ENCODE peak calls at places on chromosomes 5 and 9, in nine cellular contexts. One of them, this sample, is unnamed.

GRCh38 chr9:125829743-125830142 is 82.6 kb downstream of the PBX3 start:
- DNase-seq in stomach: peak; percentile 35
- DNase-seq in AG04450: no peak
- DNase-seq in T-helper 17 cell: peak; percentile 11
- DNase-seq in activated CD4-positive, alpha-beta T cell treated with anti-CD3 and anti-CD28 coated beads, Interleukin-2, amount 10 ng/mL, durations not matched to agents 7 days and 5 days: peak; percentile 57
- DNase-seq in activated CD8-positive, alpha-beta memory T cell treated with anti-CD3 and anti-CD28 coated beads for 4 hours: peak; percentile 14
- DNase-seq in stimulated activated CD8-positive, alpha-beta memory T cell treated with anti-CD3 and anti-CD28 coated beads, Interleukin-4, amount 100 ng/mL, for 4 hours: peak; percentile 16
- DNase-seq in NAMALWA: peak; percentile 71
- DNase-seq in NCI-H1092 treated with DMSO at 0.1 percent for 48 hours: no peak
- DNase-seq in this sample: no peak

GRCh38 chr5:76402251-76402879 is 720 bp upstream of the IQGAP2 start:
- DNase-seq in NCI-H1092 treated with DMSO at 0.1 percent for 48 hours: no peak
- DNase-seq in NAMALWA: peak; percentile 80
- DNase-seq in activated CD8-positive, alpha-beta memory T cell treated with anti-CD3 and anti-CD28 coated beads for 4 hours: peak; percentile 36
- DNase-seq in T-helper 17 cell: peak; percentile 63
- DNase-seq in AG04450: no peak
- DNase-seq in stomach: peak; percentile 64
- DNase-seq in stimulated activated CD8-positive, alpha-beta memory T cell treated with anti-CD3 and anti-CD28 coated beads, Interleukin-4, amount 100 ng/mL, for 4 hours: peak; percentile 39
- DNase-seq in activated CD4-positive, alpha-beta T cell treated with anti-CD3 and anti-CD28 coated beads, Interleukin-2, amount 10 ng/mL, durations not matched to agents 7 days and 5 days: peak; percentile 91
- DNase-seq in this sample: peak; percentile 77

GRCh38 chr5:161230222-161230621 is 316.3 kb downstream of the GABRB2 start:
- DNase-seq in NAMALWA: no peak
- DNase-seq in activated CD8-positive, alpha-beta memory T cell treated with anti-CD3 and anti-CD28 coated beads for 4 hours: no peak
- DNase-seq in stomach: peak; percentile 83
- DNase-seq in T-helper 17 cell: no peak
- DNase-seq in stimulated activated CD8-positive, alpha-beta memory T cell treated with anti-CD3 and anti-CD28 coated beads, Interleukin-4, amount 100 ng/mL, for 4 hours: no peak
- DNase-seq in AG04450: no peak
- DNase-seq in activated CD4-positive, alpha-beta T cell treated with anti-CD3 and anti-CD28 coated beads, Interleukin-2, amount 10 ng/mL, durations not matched to agents 7 days and 5 days: no peak
- DNase-seq in NCI-H1092 treated with DMSO at 0.1 percent for 48 hours: peak; percentile 46
- DNase-seq in this sample: no peak

GRCh38 chr5:141647242-141647641 is 4.0 kb downstream of the FCHSD1 start:
- DNase-seq in NCI-H1092 treated with DMSO at 0.1 percent for 48 hours: no peak
- DNase-seq in NAMALWA: no peak
- DNase-seq in activated CD8-positive, alpha-beta memory T cell treated with anti-CD3 and anti-CD28 coated beads for 4 hours: no peak
- DNase-seq in stimulated activated CD8-positive, alpha-beta memory T cell treated with anti-CD3 and anti-CD28 coated beads, Interleukin-4, amount 100 ng/mL, for 4 hours: no peak
- DNase-seq in activated CD4-positive, alpha-beta T cell treated with anti-CD3 and anti-CD28 coated beads, Interleukin-2, amount 10 ng/mL, durations not matched to agents 7 days and 5 days: no peak
- DNase-seq in stomach: no peak
- DNase-seq in AG04450: no peak
- DNase-seq in T-helper 17 cell: no peak
- DNase-seq in this sample: peak; percentile 18

GRCh38 chr5:5419291-5420210 is 2.9 kb upstream of the ICE1 start:
- DNase-seq in T-helper 17 cell: no peak
- DNase-seq in NAMALWA: peak; percentile 67
- DNase-seq in activated CD4-positive, alpha-beta T cell treated with anti-CD3 and anti-CD28 coated beads, Interleukin-2, amount 10 ng/mL, durations not matched to agents 7 days and 5 days: no peak
- DNase-seq in stomach: no peak
- DNase-seq in NCI-H1092 treated with DMSO at 0.1 percent for 48 hours: peak; percentile 46
- DNase-seq in AG04450: peak; percentile 50
- DNase-seq in activated CD8-positive, alpha-beta memory T cell treated with anti-CD3 and anti-CD28 coated beads for 4 hours: no peak
- DNase-seq in stimulated activated CD8-positive, alpha-beta memory T cell treated with anti-CD3 and anti-CD28 coated beads, Interleukin-4, amount 100 ng/mL, for 4 hours: no peak
- DNase-seq in this sample: no peak

GRCh38 chr5:91499943-91500531 is 116.9 kb upstream of the ARRDC3 start:
- DNase-seq in AG04450: peak; percentile 20
- DNase-seq in T-helper 17 cell: no peak
- DNase-seq in NCI-H1092 treated with DMSO at 0.1 percent for 48 hours: peak; percentile 34
- DNase-seq in stimulated activated CD8-positive, alpha-beta memory T cell treated with anti-CD3 and anti-CD28 coated beads, Interleukin-4, amount 100 ng/mL, for 4 hours: no peak
- DNase-seq in NAMALWA: peak; percentile 67
- DNase-seq in activated CD8-positive, alpha-beta memory T cell treated with anti-CD3 and anti-CD28 coated beads for 4 hours: no peak
- DNase-seq in activated CD4-positive, alpha-beta T cell treated with anti-CD3 and anti-CD28 coated beads, Interleukin-2, amount 10 ng/mL, durations not matched to agents 7 days and 5 days: no peak
- DNase-seq in stomach: no peak
- DNase-seq in this sample: no peak

GRCh38 chr9:7656648-7657047 is 142.9 kb downstream of the DMAC1 start:
- DNase-seq in activated CD4-positive, alpha-beta T cell treated with anti-CD3 and anti-CD28 coated beads, Interleukin-2, amount 10 ng/mL, durations not matched to agents 7 days and 5 days: no peak
- DNase-seq in NAMALWA: no peak
- DNase-seq in stomach: peak; percentile 26
- DNase-seq in AG04450: no peak
- DNase-seq in stimulated activated CD8-positive, alpha-beta memory T cell treated with anti-CD3 and anti-CD28 coated beads, Interleukin-4, amount 100 ng/mL, for 4 hours: no peak
- DNase-seq in T-helper 17 cell: no peak
- DNase-seq in activated CD8-positive, alpha-beta memory T cell treated with anti-CD3 and anti-CD28 coated beads for 4 hours: no peak
- DNase-seq in NCI-H1092 treated with DMSO at 0.1 percent for 48 hours: peak; percentile 25
- DNase-seq in this sample: no peak

GRCh38 chr9:100774326-100774725 is 196.4 kb downstream of the CAVIN4 start:
- DNase-seq in T-helper 17 cell: no peak
- DNase-seq in NCI-H1092 treated with DMSO at 0.1 percent for 48 hours: no peak
- DNase-seq in activated CD8-positive, alpha-beta memory T cell treated with anti-CD3 and anti-CD28 coated beads for 4 hours: no peak
- DNase-seq in stimulated activated CD8-positive, alpha-beta memory T cell treated with anti-CD3 and anti-CD28 coated beads, Interleukin-4, amount 100 ng/mL, for 4 hours: no peak
- DNase-seq in AG04450: no peak
- DNase-seq in NAMALWA: no peak
- DNase-seq in activated CD4-positive, alpha-beta T cell treated with anti-CD3 and anti-CD28 coated beads, Interleukin-2, amount 10 ng/mL, durations not matched to agents 7 days and 5 days: no peak
- DNase-seq in stomach: no peak
- DNase-seq in this sample: no peak

GRCh38 chr5:133467712-133468463 is 144.5 kb downstream of the FSTL4 start:
- DNase-seq in NAMALWA: no peak
- DNase-seq in stomach: peak; percentile 19
- DNase-seq in NCI-H1092 treated with DMSO at 0.1 percent for 48 hours: no peak
- DNase-seq in T-helper 17 cell: no peak
- DNase-seq in AG04450: no peak
- DNase-seq in activated CD4-positive, alpha-beta T cell treated with anti-CD3 and anti-CD28 coated beads, Interleukin-2, amount 10 ng/mL, durations not matched to agents 7 days and 5 days: no peak
- DNase-seq in activated CD8-positive, alpha-beta memory T cell treated with anti-CD3 and anti-CD28 coated beads for 4 hours: no peak
- DNase-seq in stimulated activated CD8-positive, alpha-beta memory T cell treated with anti-CD3 and anti-CD28 coated beads, Interleukin-4, amount 100 ng/mL, for 4 hours: no peak
- DNase-seq in this sample: no peak

GRCh38 chr5:170522211-170523128 is 18.6 kb downstream of the KCNIP1 start:
- DNase-seq in AG04450: no peak
- DNase-seq in T-helper 17 cell: no peak
- DNase-seq in activated CD4-positive, alpha-beta T cell treated with anti-CD3 and anti-CD28 coated beads, Interleukin-2, amount 10 ng/mL, durations not matched to agents 7 days and 5 days: no peak
- DNase-seq in stomach: no peak
- DNase-seq in NCI-H1092 treated with DMSO at 0.1 percent for 48 hours: peak; percentile 86
- DNase-seq in activated CD8-positive, alpha-beta memory T cell treated with anti-CD3 and anti-CD28 coated beads for 4 hours: no peak
- DNase-seq in NAMALWA: no peak
- DNase-seq in stimulated activated CD8-positive, alpha-beta memory T cell treated with anti-CD3 and anti-CD28 coated beads, Interleukin-4, amount 100 ng/mL, for 4 hours: no peak
- DNase-seq in this sample: no peak

GRCh38 chr5:121257621-121258020 is 594.1 kb upstream of the FTMT start:
- DNase-seq in activated CD8-positive, alpha-beta memory T cell treated with anti-CD3 and anti-CD28 coated beads for 4 hours: no peak
- DNase-seq in stimulated activated CD8-positive, alpha-beta memory T cell treated with anti-CD3 and anti-CD28 coated beads, Interleukin-4, amount 100 ng/mL, for 4 hours: no peak
- DNase-seq in AG04450: no peak
- DNase-seq in NAMALWA: no peak
- DNase-seq in NCI-H1092 treated with DMSO at 0.1 percent for 48 hours: no peak
- DNase-seq in T-helper 17 cell: no peak
- DNase-seq in activated CD4-positive, alpha-beta T cell treated with anti-CD3 and anti-CD28 coated beads, Interleukin-2, amount 10 ng/mL, durations not matched to agents 7 days and 5 days: no peak
- DNase-seq in stomach: no peak
- DNase-seq in this sample: no peak

GRCh38 chr5:148259288-148259687 is 9.3 kb upstream of the SPINK13 start:
- DNase-seq in activated CD8-positive, alpha-beta memory T cell treated with anti-CD3 and anti-CD28 coated beads for 4 hours: no peak
- DNase-seq in activated CD4-positive, alpha-beta T cell treated with anti-CD3 and anti-CD28 coated beads, Interleukin-2, amount 10 ng/mL, durations not matched to agents 7 days and 5 days: no peak
- DNase-seq in NAMALWA: no peak
- DNase-seq in AG04450: no peak
- DNase-seq in stomach: no peak
- DNase-seq in T-helper 17 cell: no peak
- DNase-seq in NCI-H1092 treated with DMSO at 0.1 percent for 48 hours: no peak
- DNase-seq in stimulated activated CD8-positive, alpha-beta memory T cell treated with anti-CD3 and anti-CD28 coated beads, Interleukin-4, amount 100 ng/mL, for 4 hours: no peak
- DNase-seq in this sample: no peak

GRCh38 chr9:20040991-20041606 is 252.3 kb upstream of the SLC24A2 start:
- DNase-seq in activated CD4-positive, alpha-beta T cell treated with anti-CD3 and anti-CD28 coated beads, Interleukin-2, amount 10 ng/mL, durations not matched to agents 7 days and 5 days: no peak
- DNase-seq in NAMALWA: no peak
- DNase-seq in activated CD8-positive, alpha-beta memory T cell treated with anti-CD3 and anti-CD28 coated beads for 4 hours: no peak
- DNase-seq in NCI-H1092 treated with DMSO at 0.1 percent for 48 hours: peak; percentile 89
- DNase-seq in stimulated activated CD8-positive, alpha-beta memory T cell treated with anti-CD3 and anti-CD28 coated beads, Interleukin-4, amount 100 ng/mL, for 4 hours: no peak
- DNase-seq in stomach: no peak
- DNase-seq in T-helper 17 cell: no peak
- DNase-seq in AG04450: no peak
- DNase-seq in this sample: no peak

GRCh38 chr5:146818790-146819189 is 59.8 kb downstream of the PPP2R2B start:
- DNase-seq in activated CD8-positive, alpha-beta memory T cell treated with anti-CD3 and anti-CD28 coated beads for 4 hours: no peak
- DNase-seq in NCI-H1092 treated with DMSO at 0.1 percent for 48 hours: no peak
- DNase-seq in stomach: no peak
- DNase-seq in AG04450: no peak
- DNase-seq in NAMALWA: no peak
- DNase-seq in activated CD4-positive, alpha-beta T cell treated with anti-CD3 and anti-CD28 coated beads, Interleukin-2, amount 10 ng/mL, durations not matched to agents 7 days and 5 days: no peak
- DNase-seq in stimulated activated CD8-positive, alpha-beta memory T cell treated with anti-CD3 and anti-CD28 coated beads, Interleukin-4, amount 100 ng/mL, for 4 hours: no peak
- DNase-seq in T-helper 17 cell: no peak
- DNase-seq in this sample: no peak

GRCh38 chr5:103466494-103466893 is 96.1 kb downstream of the NUDT12 start:
- DNase-seq in T-helper 17 cell: no peak
- DNase-seq in activated CD4-positive, alpha-beta T cell treated with anti-CD3 and anti-CD28 coated beads, Interleukin-2, amount 10 ng/mL, durations not matched to agents 7 days and 5 days: no peak
- DNase-seq in NCI-H1092 treated with DMSO at 0.1 percent for 48 hours: no peak
- DNase-seq in AG04450: no peak
- DNase-seq in stimulated activated CD8-positive, alpha-beta memory T cell treated with anti-CD3 and anti-CD28 coated beads, Interleukin-4, amount 100 ng/mL, for 4 hours: no peak
- DNase-seq in activated CD8-positive, alpha-beta memory T cell treated with anti-CD3 and anti-CD28 coated beads for 4 hours: no peak
- DNase-seq in NAMALWA: no peak
- DNase-seq in stomach: no peak
- DNase-seq in this sample: no peak

GRCh38 chr5:78638973-78639669 is 9.5 kb downstream of the LHFPL2 start:
- DNase-seq in activated CD4-positive, alpha-beta T cell treated with anti-CD3 and anti-CD28 coated beads, Interleukin-2, amount 10 ng/mL, durations not matched to agents 7 days and 5 days: no peak
- DNase-seq in stomach: no peak
- DNase-seq in activated CD8-positive, alpha-beta memory T cell treated with anti-CD3 and anti-CD28 coated beads for 4 hours: no peak
- DNase-seq in AG04450: no peak
- DNase-seq in NCI-H1092 treated with DMSO at 0.1 percent for 48 hours: no peak
- DNase-seq in T-helper 17 cell: no peak
- DNase-seq in NAMALWA: no peak
- DNase-seq in stimulated activated CD8-positive, alpha-beta memory T cell treated with anti-CD3 and anti-CD28 coated beads, Interleukin-4, amount 100 ng/mL, for 4 hours: no peak
- DNase-seq in this sample: no peak

GRCh38 chr5:159097461-159098284 is 2.0 kb downstream of the EBF1 start:
- DNase-seq in NAMALWA: peak; percentile 71
- DNase-seq in activated CD4-positive, alpha-beta T cell treated with anti-CD3 and anti-CD28 coated beads, Interleukin-2, amount 10 ng/mL, durations not matched to agents 7 days and 5 days: no peak
- DNase-seq in AG04450: no peak
- DNase-seq in T-helper 17 cell: no peak
- DNase-seq in stimulated activated CD8-positive, alpha-beta memory T cell treated with anti-CD3 and anti-CD28 coated beads, Interleukin-4, amount 100 ng/mL, for 4 hours: no peak
- DNase-seq in stomach: no peak
- DNase-seq in activated CD8-positive, alpha-beta memory T cell treated with anti-CD3 and anti-CD28 coated beads for 4 hours: no peak
- DNase-seq in NCI-H1092 treated with DMSO at 0.1 percent for 48 hours: peak; percentile 11
- DNase-seq in this sample: no peak

GRCh38 chr5:116573617-116574431 is 799 bp downstream of the SEMA6A start:
- DNase-seq in AG04450: no peak
- DNase-seq in NCI-H1092 treated with DMSO at 0.1 percent for 48 hours: no peak
- DNase-seq in NAMALWA: no peak
- DNase-seq in stimulated activated CD8-positive, alpha-beta memory T cell treated with anti-CD3 and anti-CD28 coated beads, Interleukin-4, amount 100 ng/mL, for 4 hours: no peak
- DNase-seq in activated CD4-positive, alpha-beta T cell treated with anti-CD3 and anti-CD28 coated beads, Interleukin-2, amount 10 ng/mL, durations not matched to agents 7 days and 5 days: no peak
- DNase-seq in activated CD8-positive, alpha-beta memory T cell treated with anti-CD3 and anti-CD28 coated beads for 4 hours: no peak
- DNase-seq in stomach: no peak
- DNase-seq in T-helper 17 cell: no peak
- DNase-seq in this sample: peak; percentile 63

GRCh38 chr9:119291554-119291953 is 77.7 kb downstream of the BRINP1 start:
- DNase-seq in activated CD8-positive, alpha-beta memory T cell treated with anti-CD3 and anti-CD28 coated beads for 4 hours: no peak
- DNase-seq in AG04450: no peak
- DNase-seq in activated CD4-positive, alpha-beta T cell treated with anti-CD3 and anti-CD28 coated beads, Interleukin-2, amount 10 ng/mL, durations not matched to agents 7 days and 5 days: no peak
- DNase-seq in NCI-H1092 treated with DMSO at 0.1 percent for 48 hours: no peak
- DNase-seq in T-helper 17 cell: no peak
- DNase-seq in stomach: no peak
- DNase-seq in NAMALWA: no peak
- DNase-seq in stimulated activated CD8-positive, alpha-beta memory T cell treated with anti-CD3 and anti-CD28 coated beads, Interleukin-4, amount 100 ng/mL, for 4 hours: no peak
- DNase-seq in this sample: no peak

GRCh38 chr9:72788966-72789365 is 163.9 kb downstream of the ALDH1A1 start:
- DNase-seq in NAMALWA: no peak
- DNase-seq in stimulated activated CD8-positive, alpha-beta memory T cell treated with anti-CD3 and anti-CD28 coated beads, Interleukin-4, amount 100 ng/mL, for 4 hours: no peak
- DNase-seq in stomach: no peak
- DNase-seq in NCI-H1092 treated with DMSO at 0.1 percent for 48 hours: no peak
- DNase-seq in AG04450: no peak
- DNase-seq in activated CD8-positive, alpha-beta memory T cell treated with anti-CD3 and anti-CD28 coated beads for 4 hours: no peak
- DNase-seq in activated CD4-positive, alpha-beta T cell treated with anti-CD3 and anti-CD28 coated beads, Interleukin-2, amount 10 ng/mL, durations not matched to agents 7 days and 5 days: no peak
- DNase-seq in T-helper 17 cell: no peak
- DNase-seq in this sample: no peak

GRCh38 chr9:78130004-78130403 is 98.4 kb upstream of the GNAQ start:
- DNase-seq in stomach: no peak
- DNase-seq in AG04450: no peak
- DNase-seq in T-helper 17 cell: no peak
- DNase-seq in stimulated activated CD8-positive, alpha-beta memory T cell treated with anti-CD3 and anti-CD28 coated beads, Interleukin-4, amount 100 ng/mL, for 4 hours: no peak
- DNase-seq in activated CD4-positive, alpha-beta T cell treated with anti-CD3 and anti-CD28 coated beads, Interleukin-2, amount 10 ng/mL, durations not matched to agents 7 days and 5 days: no peak
- DNase-seq in NCI-H1092 treated with DMSO at 0.1 percent for 48 hours: no peak
- DNase-seq in NAMALWA: peak; percentile 5
- DNase-seq in activated CD8-positive, alpha-beta memory T cell treated with anti-CD3 and anti-CD28 coated beads for 4 hours: no peak
- DNase-seq in this sample: no peak

This sample was measured in upper lobe of right lung.